ENCODE peak calls at places on chromosomes 2 and 18, in nine cellular contexts. One of them, this sample, is unnamed.

GRCh38 chr18:51867767-51868166 is 472.2 kb upstream of the DCC start:
- DNase-seq in GM19239: no peak
- DNase-seq in renal cortical epithelial cell: peak
- DNase-seq in A172: no peak
- DNase-seq in HAP-1: peak
- DNase-seq in foreskin fibroblast: peak
- DNase-seq in K562: no peak
- DNase-seq in activated CD4-positive, alpha-beta T cell treated with anti-CD3 and anti-CD28 coated beads for 48 hours: no peak
- DNase-seq in substantia nigra: no peak
- DNase-seq in this sample: no peak

GRCh38 chr2:153543639-153544071 is 65.1 kb upstream of the RPRM start:
- DNase-seq in GM19239: no peak
- DNase-seq in renal cortical epithelial cell: peak
- DNase-seq in A172: peak
- DNase-seq in HAP-1: no peak
- DNase-seq in foreskin fibroblast: no peak
- DNase-seq in K562: no peak
- DNase-seq in activated CD4-positive, alpha-beta T cell treated with anti-CD3 and anti-CD28 coated beads for 48 hours: no peak
- DNase-seq in substantia nigra: no peak
- DNase-seq in this sample: no peak

GRCh38 chr2:241272298-241272721 is 43.2 kb downstream of the HDLBP start:
- DNase-seq in GM19239: peak
- DNase-seq in renal cortical epithelial cell: no peak
- DNase-seq in A172: no peak
- DNase-seq in HAP-1: peak
- DNase-seq in foreskin fibroblast: peak
- DNase-seq in K562: no peak
- DNase-seq in activated CD4-positive, alpha-beta T cell treated with anti-CD3 and anti-CD28 coated beads for 48 hours: peak
- DNase-seq in substantia nigra: no peak
- DNase-seq in this sample: peak

GRCh38 chr2:218745160-218745558 is 34.5 kb downstream of the TTLL4 start:
- DNase-seq in GM19239: no peak
- DNase-seq in renal cortical epithelial cell: no peak
- DNase-seq in A172: no peak
- DNase-seq in HAP-1: no peak
- DNase-seq in foreskin fibroblast: peak
- DNase-seq in K562: no peak
- DNase-seq in activated CD4-positive, alpha-beta T cell treated with anti-CD3 and anti-CD28 coated beads for 48 hours: no peak
- DNase-seq in substantia nigra: no peak
- DNase-seq in this sample: no peak

GRCh38 chr2:20424300-20425290 is 22.3 kb upstream of the RHOB start:
- DNase-seq in GM19239: peak
- DNase-seq in renal cortical epithelial cell: peak
- DNase-seq in A172: peak
- DNase-seq in HAP-1: no peak
- DNase-seq in foreskin fibroblast: peak
- DNase-seq in K562: no peak
- DNase-seq in activated CD4-positive, alpha-beta T cell treated with anti-CD3 and anti-CD28 coated beads for 48 hours: no peak
- DNase-seq in substantia nigra: peak
- DNase-seq in this sample: peak

GRCh38 chr18:4283746-4284291 is 171.3 kb downstream of the DLGAP1 start:
- DNase-seq in GM19239: no peak
- DNase-seq in renal cortical epithelial cell: no peak
- DNase-seq in A172: no peak
- DNase-seq in HAP-1: peak
- DNase-seq in foreskin fibroblast: no peak
- DNase-seq in K562: no peak
- DNase-seq in activated CD4-positive, alpha-beta T cell treated with anti-CD3 and anti-CD28 coated beads for 48 hours: no peak
- DNase-seq in substantia nigra: no peak
- DNase-seq in this sample: no peak

GRCh38 chr2:8134105-8134903 is 547.6 kb upstream of the ID2 start:
- DNase-seq in GM19239: no peak
- DNase-seq in renal cortical epithelial cell: no peak
- DNase-seq in A172: no peak
- DNase-seq in HAP-1: no peak
- DNase-seq in foreskin fibroblast: no peak
- DNase-seq in K562: no peak
- DNase-seq in activated CD4-positive, alpha-beta T cell treated with anti-CD3 and anti-CD28 coated beads for 48 hours: no peak
- DNase-seq in substantia nigra: no peak
- DNase-seq in this sample: no peak

GRCh38 chr2:33911327-33911726 is 312.2 kb upstream of the FAM98A start:
- DNase-seq in GM19239: no peak
- DNase-seq in renal cortical epithelial cell: no peak
- DNase-seq in A172: no peak
- DNase-seq in HAP-1: no peak
- DNase-seq in foreskin fibroblast: no peak
- DNase-seq in K562: no peak
- DNase-seq in activated CD4-positive, alpha-beta T cell treated with anti-CD3 and anti-CD28 coated beads for 48 hours: no peak
- DNase-seq in substantia nigra: no peak
- DNase-seq in this sample: no peak

GRCh38 chr2:8169443-8169842 is 512.4 kb upstream of the ID2 start:
- DNase-seq in GM19239: no peak
- DNase-seq in renal cortical epithelial cell: no peak
- DNase-seq in A172: no peak
- DNase-seq in HAP-1: no peak
- DNase-seq in foreskin fibroblast: peak
- DNase-seq in K562: no peak
- DNase-seq in activated CD4-positive, alpha-beta T cell treated with anti-CD3 and anti-CD28 coated beads for 48 hours: no peak
- DNase-seq in substantia nigra: no peak
- DNase-seq in this sample: no peak

GRCh38 chr2:86631846-86632485 is 8.3 kb upstream of the RNF103 start:
- DNase-seq in GM19239: no peak
- DNase-seq in renal cortical epithelial cell: no peak
- DNase-seq in A172: peak
- DNase-seq in HAP-1: no peak
- DNase-seq in foreskin fibroblast: no peak
- DNase-seq in K562: no peak
- DNase-seq in activated CD4-positive, alpha-beta T cell treated with anti-CD3 and anti-CD28 coated beads for 48 hours: no peak
- DNase-seq in substantia nigra: no peak
- DNase-seq in this sample: no peak

GRCh38 chr2:69213201-69213600 is 173.8 kb downstream of the GFPT1 start:
- DNase-seq in GM19239: no peak
- DNase-seq in renal cortical epithelial cell: no peak
- DNase-seq in A172: no peak
- DNase-seq in HAP-1: no peak
- DNase-seq in foreskin fibroblast: peak
- DNase-seq in K562: no peak
- DNase-seq in activated CD4-positive, alpha-beta T cell treated with anti-CD3 and anti-CD28 coated beads for 48 hours: no peak
- DNase-seq in substantia nigra: no peak
- DNase-seq in this sample: no peak

GRCh38 chr2:99096728-99097127 is 44.8 kb upstream of the C2orf15 start:
- DNase-seq in GM19239: no peak
- DNase-seq in renal cortical epithelial cell: no peak
- DNase-seq in A172: no peak
- DNase-seq in HAP-1: no peak
- DNase-seq in foreskin fibroblast: no peak
- DNase-seq in K562: no peak
- DNase-seq in activated CD4-positive, alpha-beta T cell treated with anti-CD3 and anti-CD28 coated beads for 48 hours: no peak
- DNase-seq in substantia nigra: no peak
- DNase-seq in this sample: no peak

GRCh38 chr2:218567797-218568189 is 358 bp downstream of the USP37 start:
- DNase-seq in GM19239: no peak
- DNase-seq in renal cortical epithelial cell: peak
- DNase-seq in A172: no peak
- DNase-seq in HAP-1: no peak
- DNase-seq in foreskin fibroblast: no peak
- DNase-seq in K562: no peak
- DNase-seq in activated CD4-positive, alpha-beta T cell treated with anti-CD3 and anti-CD28 coated beads for 48 hours: no peak
- DNase-seq in substantia nigra: no peak
- DNase-seq in this sample: no peak

GRCh38 chr2:192218347-192218746 is 23.6 kb upstream of the TMEFF2 start:
- DNase-seq in GM19239: no peak
- DNase-seq in renal cortical epithelial cell: no peak
- DNase-seq in A172: no peak
- DNase-seq in HAP-1: no peak
- DNase-seq in foreskin fibroblast: no peak
- DNase-seq in K562: no peak
- DNase-seq in activated CD4-positive, alpha-beta T cell treated with anti-CD3 and anti-CD28 coated beads for 48 hours: no peak
- DNase-seq in substantia nigra: no peak
- DNase-seq in this sample: no peak

GRCh38 chr2:191171708-191172355 is 21.0 kb upstream of the STAT4 start:
- DNase-seq in GM19239: no peak
- DNase-seq in renal cortical epithelial cell: peak
- DNase-seq in A172: peak
- DNase-seq in HAP-1: no peak
- DNase-seq in foreskin fibroblast: peak
- DNase-seq in K562: no peak
- DNase-seq in activated CD4-positive, alpha-beta T cell treated with anti-CD3 and anti-CD28 coated beads for 48 hours: no peak
- DNase-seq in substantia nigra: no peak
- DNase-seq in this sample: no peak

GRCh38 chr2:120847700-120848321 is 112.1 kb downstream of the GLI2 start:
- DNase-seq in GM19239: no peak
- DNase-seq in renal cortical epithelial cell: no peak
- DNase-seq in A172: no peak
- DNase-seq in HAP-1: no peak
- DNase-seq in foreskin fibroblast: peak
- DNase-seq in K562: no peak
- DNase-seq in activated CD4-positive, alpha-beta T cell treated with anti-CD3 and anti-CD28 coated beads for 48 hours: no peak
- DNase-seq in substantia nigra: peak
- DNase-seq in this sample: no peak

GRCh38 chr2:20524412-20525040 is 77.7 kb downstream of the RHOB start:
- DNase-seq in GM19239: peak
- DNase-seq in renal cortical epithelial cell: no peak
- DNase-seq in A172: no peak
- DNase-seq in HAP-1: no peak
- DNase-seq in foreskin fibroblast: peak
- DNase-seq in K562: peak
- DNase-seq in activated CD4-positive, alpha-beta T cell treated with anti-CD3 and anti-CD28 coated beads for 48 hours: no peak
- DNase-seq in substantia nigra: peak
- DNase-seq in this sample: peak

GRCh38 chr2:106111882-106112571 is 82.1 kb downstream of the UXS1 start:
- DNase-seq in GM19239: no peak
- DNase-seq in renal cortical epithelial cell: no peak
- DNase-seq in A172: no peak
- DNase-seq in HAP-1: no peak
- DNase-seq in foreskin fibroblast: no peak
- DNase-seq in K562: no peak
- DNase-seq in activated CD4-positive, alpha-beta T cell treated with anti-CD3 and anti-CD28 coated beads for 48 hours: no peak
- DNase-seq in substantia nigra: no peak
- DNase-seq in this sample: no peak

GRCh38 chr2:202638710-202639109 is 3.9 kb downstream of the FAM117B start:
- DNase-seq in GM19239: no peak
- DNase-seq in renal cortical epithelial cell: no peak
- DNase-seq in A172: no peak
- DNase-seq in HAP-1: no peak
- DNase-seq in foreskin fibroblast: no peak
- DNase-seq in K562: no peak
- DNase-seq in activated CD4-positive, alpha-beta T cell treated with anti-CD3 and anti-CD28 coated beads for 48 hours: peak
- DNase-seq in substantia nigra: no peak
- DNase-seq in this sample: no peak

GRCh38 chr2:42072349-42073118 is 24.7 kb downstream of the PKDCC start:
- DNase-seq in GM19239: no peak
- DNase-seq in renal cortical epithelial cell: no peak
- DNase-seq in A172: peak
- DNase-seq in HAP-1: no peak
- DNase-seq in foreskin fibroblast: no peak
- DNase-seq in K562: no peak
- DNase-seq in activated CD4-positive, alpha-beta T cell treated with anti-CD3 and anti-CD28 coated beads for 48 hours: no peak
- DNase-seq in substantia nigra: no peak
- DNase-seq in this sample: peak

GRCh38 chr2:1614564-1614963 is 129.8 kb downstream of the PXDN start:
- DNase-seq in GM19239: no peak
- DNase-seq in renal cortical epithelial cell: no peak
- DNase-seq in A172: no peak
- DNase-seq in HAP-1: no peak
- DNase-seq in foreskin fibroblast: no peak
- DNase-seq in K562: no peak
- DNase-seq in activated CD4-positive, alpha-beta T cell treated with anti-CD3 and anti-CD28 coated beads for 48 hours: no peak
- DNase-seq in substantia nigra: no peak
- DNase-seq in this sample: no peak

GRCh38 chr2:236939271-236939670 is 146.4 kb upstream of the COPS8 start:
- DNase-seq in GM19239: no peak
- DNase-seq in renal cortical epithelial cell: no peak
- DNase-seq in A172: no peak
- DNase-seq in HAP-1: no peak
- DNase-seq in foreskin fibroblast: no peak
- DNase-seq in K562: no peak
- DNase-seq in activated CD4-positive, alpha-beta T cell treated with anti-CD3 and anti-CD28 coated beads for 48 hours: no peak
- DNase-seq in substantia nigra: no peak
- DNase-seq in this sample: no peak

GRCh38 chr2:14520385-14520945 is 112.1 kb upstream of the LRATD1 start:
- DNase-seq in GM19239: no peak
- DNase-seq in renal cortical epithelial cell: no peak
- DNase-seq in A172: no peak
- DNase-seq in HAP-1: no peak
- DNase-seq in foreskin fibroblast: no peak
- DNase-seq in K562: no peak
- DNase-seq in activated CD4-positive, alpha-beta T cell treated with anti-CD3 and anti-CD28 coated beads for 48 hours: no peak
- DNase-seq in substantia nigra: no peak
- DNase-seq in this sample: no peak

GRCh38 chr2:216274194-216274593 is 98.1 kb downstream of the MARCHF4 start:
- DNase-seq in GM19239: no peak
- DNase-seq in renal cortical epithelial cell: no peak
- DNase-seq in A172: peak
- DNase-seq in HAP-1: no peak
- DNase-seq in foreskin fibroblast: peak
- DNase-seq in K562: no peak
- DNase-seq in activated CD4-positive, alpha-beta T cell treated with anti-CD3 and anti-CD28 coated beads for 48 hours: no peak
- DNase-seq in substantia nigra: no peak
- DNase-seq in this sample: no peak

GRCh38 chr18:13139885-13140450 is 78.6 kb upstream of the LDLRAD4 start:
- DNase-seq in GM19239: no peak
- DNase-seq in renal cortical epithelial cell: no peak
- DNase-seq in A172: no peak
- DNase-seq in HAP-1: no peak
- DNase-seq in foreskin fibroblast: no peak
- DNase-seq in K562: peak
- DNase-seq in activated CD4-positive, alpha-beta T cell treated with anti-CD3 and anti-CD28 coated beads for 48 hours: no peak
- DNase-seq in substantia nigra: no peak
- DNase-seq in this sample: no peak

GRCh38 chr2:115084446-115084845 is 642.0 kb downstream of the DPP10 start:
- DNase-seq in GM19239: no peak
- DNase-seq in renal cortical epithelial cell: no peak
- DNase-seq in A172: no peak
- DNase-seq in HAP-1: no peak
- DNase-seq in foreskin fibroblast: no peak
- DNase-seq in K562: no peak
- DNase-seq in activated CD4-positive, alpha-beta T cell treated with anti-CD3 and anti-CD28 coated beads for 48 hours: no peak
- DNase-seq in substantia nigra: no peak
- DNase-seq in this sample: no peak

GRCh38 chr18:9851511-9851910 is 34.3 kb upstream of the TXNDC2 start:
- DNase-seq in GM19239: no peak
- DNase-seq in renal cortical epithelial cell: no peak
- DNase-seq in A172: no peak
- DNase-seq in HAP-1: no peak
- DNase-seq in foreskin fibroblast: no peak
- DNase-seq in K562: no peak
- DNase-seq in activated CD4-positive, alpha-beta T cell treated with anti-CD3 and anti-CD28 coated beads for 48 hours: no peak
- DNase-seq in substantia nigra: no peak
- DNase-seq in this sample: no peak

GRCh38 chr2:47784349-47784851 is 1.5 kb downstream of the MSH6 start:
- DNase-seq in GM19239: no peak
- DNase-seq in renal cortical epithelial cell: peak
- DNase-seq in A172: no peak
- DNase-seq in HAP-1: no peak
- DNase-seq in foreskin fibroblast: peak
- DNase-seq in K562: no peak
- DNase-seq in activated CD4-positive, alpha-beta T cell treated with anti-CD3 and anti-CD28 coated beads for 48 hours: no peak
- DNase-seq in substantia nigra: peak
- DNase-seq in this sample: peak

GRCh38 chr2:235576337-235576910 is 82.6 kb downstream of the AGAP1 start:
- DNase-seq in GM19239: no peak
- DNase-seq in renal cortical epithelial cell: peak
- DNase-seq in A172: peak
- DNase-seq in HAP-1: no peak
- DNase-seq in foreskin fibroblast: no peak
- DNase-seq in K562: no peak
- DNase-seq in activated CD4-positive, alpha-beta T cell treated with anti-CD3 and anti-CD28 coated beads for 48 hours: no peak
- DNase-seq in substantia nigra: no peak
- DNase-seq in this sample: no peak

GRCh38 chr2:224389317-224389716 is 12.6 kb downstream of the FAM124B start:
- DNase-seq in GM19239: no peak
- DNase-seq in renal cortical epithelial cell: no peak
- DNase-seq in A172: no peak
- DNase-seq in HAP-1: no peak
- DNase-seq in foreskin fibroblast: no peak
- DNase-seq in K562: no peak
- DNase-seq in activated CD4-positive, alpha-beta T cell treated with anti-CD3 and anti-CD28 coated beads for 48 hours: no peak
- DNase-seq in substantia nigra: no peak
- DNase-seq in this sample: no peak

GRCh38 chr18:48831113-48831759 is 119.5 kb downstream of the SMAD7 start:
- DNase-seq in GM19239: no peak
- DNase-seq in renal cortical epithelial cell: no peak
- DNase-seq in A172: no peak
- DNase-seq in HAP-1: peak
- DNase-seq in foreskin fibroblast: no peak
- DNase-seq in K562: no peak
- DNase-seq in activated CD4-positive, alpha-beta T cell treated with anti-CD3 and anti-CD28 coated beads for 48 hours: no peak
- DNase-seq in substantia nigra: no peak
- DNase-seq in this sample: no peak

This sample was measured in Peyer's patch.